ENCODE peak calls at places on chromosomes 12 and 14, in six cellular contexts. S is IMR-90, H is RWPE1, Z is astrocyte, G is body of pancreas, Q is lung. B is an unnamed sample.

GRCh38 chr12:103505371-103506236 is 9.8 kb upstream of the C12orf42 start:
- DNase-seq in Z (no peak), Q (no peak), G (no peak), S (no peak), H (no peak), B (no peak)

GRCh38 chr14:22520786-22521185 is 68.2 kb downstream of the DAD1 start:
- DNase-seq in S (no peak), Q (no peak), Z (peak), H (no peak), G (no peak), B (no peak)

GRCh38 chr12:132554857-132555630 is 55.3 kb downstream of the LRCOL1 start:
- DNase-seq in Z (no peak), Q (no peak), G (peak), H (no peak), S (no peak), B (no peak)

GRCh38 chr14:35365130-35366047 is 39.2 kb downstream of the NFKBIA start:
- DNase-seq in S (peak), H (peak), G (peak), Q (peak), Z (peak), B (peak)

GRCh38 chr12:102903318-102904007 is 13.6 kb downstream of the PAH start:
- DNase-seq in Q (no peak), G (no peak), S (no peak), H (no peak), Z (no peak), B (no peak)

GRCh38 chr12:44748950-44749468 is 127.1 kb downstream of the NELL2 start:
- DNase-seq in S (no peak), Z (no peak), G (no peak), H (no peak), Q (no peak), B (no peak)

GRCh38 chr14:101039755-101040138 is 136.2 kb upstream of the RTL1 start:
- DNase-seq in G (no peak), S (no peak), H (no peak), Z (no peak), Q (no peak), B (no peak)

GRCh38 chr12:22409071-22409951 is 74.8 kb upstream of the ST8SIA1 start:
- DNase-seq in Z (no peak), H (no peak), G (peak), Q (no peak), S (no peak), B (no peak)

GRCh38 chr12:132651444-132652100 is 33.0 kb downstream of the P2RX2 start:
- DNase-seq in Z (no peak), G (no peak), Q (no peak), S (no peak), H (no peak), B (no peak)

GRCh38 chr12:108194585-108194984 is 65.5 kb downstream of the WSCD2 start:
- DNase-seq in Z (no peak), H (no peak), G (no peak), Q (no peak), S (no peak), B (no peak)

GRCh38 chr12:12528361-12529092 is 34.1 kb downstream of the DUSP16 start:
- DNase-seq in H (no peak), S (no peak), Z (no peak), Q (no peak), G (no peak), B (no peak)

GRCh38 chr12:3148366-3149000 is 71.3 kb downstream of the TSPAN9 start:
- DNase-seq in G (no peak), H (no peak), S (peak), Q (no peak), Z (no peak), B (no peak)

GRCh38 chr14:44960146-44960545 is 1.6 kb downstream of the KLHL28 start:
- DNase-seq in Z (no peak), G (no peak), H (no peak), S (no peak), Q (no peak), B (no peak)

GRCh38 chr12:52695039-52695438 is 8.3 kb downstream of the KRT77 start:
- DNase-seq in Z (no peak), S (no peak), H (no peak), G (no peak), Q (no peak), B (no peak)

GRCh38 chr12:52699373-52699772 is 4.0 kb downstream of the KRT77 start:
- DNase-seq in G (no peak), S (no peak), Q (no peak), H (no peak), Z (no peak), B (no peak)

GRCh38 chr12:52696588-52696987 is 6.7 kb downstream of the KRT77 start:
- DNase-seq in H (no peak), G (no peak), Z (no peak), S (no peak), Q (no peak), B (no peak)

GRCh38 chr12:52698634-52699340 is 4.5 kb downstream of the KRT77 start:
- DNase-seq in Q (no peak), G (no peak), H (no peak), Z (no peak), S (no peak), B (no peak)

GRCh38 chr12:52697058-52697582 is 6.2 kb downstream of the KRT77 start:
- DNase-seq in H (no peak), S (no peak), G (no peak), Q (no peak), Z (no peak), B (no peak)
- TF ChIP-seq CTCF in H (no peak), S (no peak), G (no peak), Q (no peak), Z (no peak), B (no peak)

GRCh38 chr12:26091837-26092236 is 33.0 kb downstream of the BHLHE41 start:
- DNase-seq in H (no peak), Z (no peak), S (no peak), Q (no peak), G (no peak), B (no peak)
- TF ChIP-seq CTCF in H (no peak), Z (peak), S (peak), Q (no peak), G (no peak), B (no peak)

GRCh38 chr12:131194166-131194565 is 240.5 kb downstream of the ADGRD1 start:
- DNase-seq in Q (no peak), G (no peak), Z (no peak), S (no peak), H (peak), B (no peak)
- TF ChIP-seq CTCF in Q (no peak), G (no peak), Z (no peak), S (no peak), H (no peak), B (no peak)

DNA sequence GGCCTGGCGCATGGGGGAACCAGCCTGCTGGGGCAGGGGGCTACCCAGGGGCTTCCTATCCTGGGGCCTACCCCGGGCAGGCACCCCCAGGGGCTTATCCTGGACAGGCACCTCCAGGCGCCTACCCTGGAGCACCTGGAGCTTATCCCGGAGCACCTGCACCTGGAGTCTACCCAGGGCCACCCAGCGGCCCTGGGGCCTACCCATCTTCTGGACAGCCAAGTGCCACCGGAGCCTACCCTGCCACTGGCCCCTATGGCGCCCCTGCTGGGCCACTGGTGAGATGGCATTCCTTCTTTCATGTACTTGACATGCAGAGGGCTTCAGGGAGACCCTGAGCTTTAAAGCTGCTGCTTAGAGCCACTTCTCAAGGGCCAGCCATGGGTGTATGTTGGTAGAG is 9.0 kb downstream of the LGALS3 start:
- DNase-seq in Q (no peak), Z (no peak), H (no peak), S (no peak), G (no peak), B (no peak)
- TF ChIP-seq CTCF in Q (no peak), Z (peak), H (no peak), S (peak), G (no peak), B (no peak)

DNA sequence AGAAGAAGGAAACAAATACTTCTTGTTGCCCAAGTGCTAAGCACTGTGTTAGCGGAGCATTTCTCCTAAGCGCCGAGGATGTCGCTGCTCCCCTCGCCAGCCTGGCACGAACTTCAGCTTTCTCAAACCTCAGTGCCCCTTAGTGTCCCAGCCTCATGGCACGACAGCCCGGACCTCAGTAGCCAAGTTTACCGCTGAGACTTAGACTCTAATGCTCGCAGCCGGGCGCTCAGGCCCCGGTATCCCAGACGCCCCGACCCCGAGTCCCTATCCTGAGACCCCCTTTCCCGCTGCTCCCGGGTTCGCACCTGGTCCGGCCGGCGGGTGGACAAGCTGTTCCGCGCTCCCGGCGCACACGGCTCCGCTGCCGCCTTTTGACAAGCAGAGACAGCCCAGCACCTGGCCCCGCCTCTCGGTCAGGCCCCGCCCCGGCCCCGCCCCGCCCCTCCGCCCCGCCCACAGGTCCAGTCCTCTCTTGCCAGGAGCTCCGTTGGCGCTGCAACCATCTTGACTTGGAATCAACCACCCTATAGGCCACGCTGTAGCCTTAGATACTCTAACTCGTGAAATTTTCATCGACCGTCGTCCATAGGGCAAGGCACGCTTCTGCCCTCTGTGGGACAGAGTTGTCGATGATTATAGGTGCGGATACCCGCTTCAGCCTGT is at the start of gene VDR:
- DNase-seq in Q (peak), G (peak), S (peak), Z (peak), H (peak), B (peak)
- TF ChIP-seq CTCF in Q (no peak), G (peak), S (peak), Z (peak), H (peak), B (peak)